ENCODE peak calls at places on chromosomes 11 and 22, in six cellular contexts. Z, T, K, W, X and S are unnamed samples.

GRCh38 chr11:6705905-6706535 is 22.9 kb upstream of the MRPL17 start:
- DNase-seq in Z (peak), T (peak), K (no peak), W (peak), X (peak), S (no peak)

GRCh38 chr22:49760630-49761571 is 66.8 kb downstream of the BRD1 start:
- DNase-seq in Z (no peak), T (no peak), K (no peak), W (no peak), X (no peak), S (no peak)

GRCh38 chr11:68099474-68100405 is 21.4 kb downstream of the CHKA start:
- DNase-seq in Z (peak), T (no peak), K (no peak), W (no peak), X (no peak), S (peak)

GRCh38 chr11:62391642-62392425 is 27.0 kb upstream of the SCGB1A1 start:
- DNase-seq in Z (no peak), T (no peak), K (no peak), W (no peak), X (no peak), S (no peak)

GRCh38 chr11:73213196-73214143 is 4.6 kb upstream of the P2RY2 start:
- DNase-seq in Z (no peak), T (peak), K (no peak), W (no peak), X (no peak), S (no peak)

GRCh38 chr22:33443688-33444087 is 385.5 kb upstream of the SYN3 start:
- DNase-seq in Z (no peak), T (no peak), K (no peak), W (peak), X (no peak), S (no peak)

GRCh38 chr11:60762851-60763691 is 6.4 kb downstream of the MS4A15 start:
- DNase-seq in Z (peak), T (peak), K (no peak), W (no peak), X (no peak), S (no peak)

GRCh38 chr11:17219016-17219415 is 11.2 kb upstream of the PIK3C2A start:
- DNase-seq in Z (no peak), T (no peak), K (no peak), W (no peak), X (no peak), S (no peak)

GRCh38 chr11:96213500-96213899 is 129.5 kb downstream of the MAML2 start:
- DNase-seq in Z (no peak), T (no peak), K (no peak), W (no peak), X (no peak), S (no peak)

GRCh38 chr11:120208012-120208441 is 2.8 kb upstream of the OAF start:
- DNase-seq in Z (peak), T (no peak), K (no peak), W (no peak), X (no peak), S (no peak)

GRCh38 chr11:43515090-43515489 is 156.4 kb downstream of the TTC17 start:
- DNase-seq in Z (no peak), T (peak), K (no peak), W (no peak), X (peak), S (no peak)

GRCh38 chr11:64385953-64386704 is 27.2 kb downstream of the RPS6KA4 start:
- DNase-seq in Z (no peak), T (no peak), K (no peak), W (no peak), X (no peak), S (no peak)

GRCh38 chr22:50302041-50302541 is 5.4 kb downstream of the PLXNB2 start:
- DNase-seq in Z (peak), T (no peak), K (no peak), W (no peak), X (no peak), S (no peak)

GRCh38 chr11:35364101-35364780 is 55.1 kb downstream of the SLC1A2 start:
- DNase-seq in Z (peak), T (peak), K (no peak), W (peak), X (no peak), S (peak)

GRCh38 chr11:118175031-118175531 is 1.4 kb downstream of the SCN2B start:
- DNase-seq in Z (no peak), T (no peak), K (no peak), W (no peak), X (no peak), S (no peak)

GRCh38 chr11:133491680-133492383 is 40.5 kb downstream of the OPCML start:
- DNase-seq in Z (no peak), T (no peak), K (no peak), W (no peak), X (no peak), S (no peak)

GRCh38 chr11:117819096-117820040 is 5.2 kb downstream of the FXYD2 start:
- DNase-seq in Z (peak), T (peak), K (no peak), W (peak), X (peak), S (no peak)

GRCh38 chr22:48795664-48796063 is 1032.0 kb downstream of the BRD1 start:
- DNase-seq in Z (no peak), T (no peak), K (no peak), W (no peak), X (no peak), S (no peak)

GRCh38 chr11:6746086-6746618 is 25.6 kb downstream of the OR2AG2 start:
- DNase-seq in Z (no peak), T (no peak), K (no peak), W (no peak), X (no peak), S (no peak)

GRCh38 chr11:128324051-128324481 is 263.3 kb downstream of the ETS1 start:
- DNase-seq in Z (no peak), T (no peak), K (no peak), W (no peak), X (no peak), S (no peak)

GRCh38 chr11:736431-736830 is 10.8 kb upstream of the TALDO1 start:
- DNase-seq in Z (no peak), T (no peak), K (no peak), W (no peak), X (no peak), S (no peak)

GRCh38 chr11:19510468-19510867 is 202.2 kb upstream of the NAV2 start:
- DNase-seq in Z (no peak), T (no peak), K (no peak), W (no peak), X (no peak), S (no peak)

GRCh38 chr22:50574383-50574755 is 3.9 kb downstream of the CPT1B start:
- DNase-seq in Z (no peak), T (no peak), K (no peak), W (no peak), X (no peak), S (no peak)

GRCh38 chr11:27509953-27510352 is 3.4 kb upstream of the LIN7C start:
- DNase-seq in Z (no peak), T (no peak), K (no peak), W (no peak), X (no peak), S (no peak)

GRCh38 chr22:23222033-23222840 is 41.9 kb downstream of the BCR start:
- DNase-seq in Z (no peak), T (no peak), K (no peak), W (no peak), X (no peak), S (no peak)

GRCh38 chr11:665707-666281 is 28.7 kb downstream of the DRD4 start:
- DNase-seq in Z (peak), T (no peak), K (no peak), W (no peak), X (no peak), S (no peak)

GRCh38 chr11:44366741-44367140 is 56.8 kb upstream of the ALX4 start:
- DNase-seq in Z (no peak), T (no peak), K (no peak), W (no peak), X (no peak), S (no peak)

GRCh38 chr11:33772300-33772699 is 2.0 kb downstream of the FBXO3 start:
- DNase-seq in Z (peak), T (no peak), K (no peak), W (no peak), X (no peak), S (no peak)
- TF ChIP-seq CTCF in Z (no peak), T (no peak), K (no peak), W (no peak), X (no peak), S (no peak)

GRCh38 chr22:22200569-22201184 is 43.9 kb upstream of the VPREB1 start:
- DNase-seq in Z (no peak), T (no peak), K (no peak), W (no peak), X (no peak), S (no peak)

GRCh38 chr22:22199634-22200033 is 45.0 kb upstream of the VPREB1 start:
- DNase-seq in Z (no peak), T (no peak), K (no peak), W (no peak), X (no peak), S (no peak)

GRCh38 chr22:22201925-22202343 is 42.7 kb upstream of the VPREB1 start:
- DNase-seq in Z (no peak), T (no peak), K (no peak), W (no peak), X (no peak), S (no peak)

GRCh38 chr22:22203048-22203971 is 41.3 kb upstream of the VPREB1 start:
- DNase-seq in Z (no peak), T (no peak), K (no peak), W (no peak), X (no peak), S (no peak)

GRCh38 chr22:22201185-22201924 is 43.2 kb upstream of the VPREB1 start:
- DNase-seq in Z (no peak), T (peak), K (peak), W (no peak), X (no peak), S (no peak)
- TF ChIP-seq CTCF in Z (no peak), T (peak), K (no peak), W (no peak), X (peak), S (peak)

GRCh38 chr11:122668562-122669090 is 13.1 kb downstream of the UBASH3B start:
- DNase-seq in Z (no peak), T (no peak), K (no peak), W (peak), X (no peak), S (no peak)

GRCh38 chr11:122672892-122673291 is 17.4 kb downstream of the UBASH3B start:
- DNase-seq in Z (peak), T (no peak), K (no peak), W (no peak), X (no peak), S (peak)

GRCh38 chr11:122670131-122670530 is 14.6 kb downstream of the UBASH3B start:
- DNase-seq in Z (no peak), T (no peak), K (no peak), W (no peak), X (no peak), S (no peak)

GRCh38 chr11:122673706-122674105 is 18.2 kb downstream of the UBASH3B start:
- DNase-seq in Z (no peak), T (no peak), K (no peak), W (no peak), X (no peak), S (no peak)

GRCh38 chr11:122671270-122671906 is 15.9 kb downstream of the UBASH3B start:
- DNase-seq in Z (no peak), T (no peak), K (no peak), W (no peak), X (no peak), S (no peak)
- TF ChIP-seq CTCF in Z (no peak), T (no peak), K (no peak), W (no peak), X (no peak), S (no peak)

GRCh38 chr11:8218840-8219239 is 44.8 kb downstream of the LMO1 start:
- DNase-seq in Z (no peak), T (no peak), K (no peak), W (no peak), X (no peak), S (no peak)
- TF ChIP-seq CTCF in Z (no peak), T (no peak), K (no peak), W (no peak), X (no peak), S (no peak)

DNA sequence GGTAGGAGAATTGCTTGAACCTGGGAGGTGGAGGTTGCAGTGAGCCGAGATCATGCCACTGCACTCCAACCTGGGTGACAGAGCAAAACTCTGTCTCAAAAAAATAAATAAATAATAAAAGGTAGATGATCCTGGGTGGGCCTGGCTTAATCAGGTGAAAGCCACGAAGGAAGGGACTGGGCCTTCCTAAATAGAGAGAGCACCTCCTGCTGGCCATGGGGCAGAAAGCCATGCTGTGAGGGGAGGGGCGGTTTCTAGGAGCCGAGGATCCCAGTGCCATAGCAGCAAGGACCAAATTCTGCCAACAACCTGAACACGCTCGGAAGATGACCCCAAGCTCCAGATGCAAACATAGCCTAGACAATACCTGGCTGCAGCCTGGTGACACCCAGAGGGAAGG is 24.5 kb upstream of the DGKZ start:
- DNase-seq in Z (no peak), T (peak), K (no peak), W (no peak), X (no peak), S (no peak)
- TF ChIP-seq CTCF in Z (peak), T (peak), K (no peak), W (no peak), X (peak), S (no peak)

DNA sequence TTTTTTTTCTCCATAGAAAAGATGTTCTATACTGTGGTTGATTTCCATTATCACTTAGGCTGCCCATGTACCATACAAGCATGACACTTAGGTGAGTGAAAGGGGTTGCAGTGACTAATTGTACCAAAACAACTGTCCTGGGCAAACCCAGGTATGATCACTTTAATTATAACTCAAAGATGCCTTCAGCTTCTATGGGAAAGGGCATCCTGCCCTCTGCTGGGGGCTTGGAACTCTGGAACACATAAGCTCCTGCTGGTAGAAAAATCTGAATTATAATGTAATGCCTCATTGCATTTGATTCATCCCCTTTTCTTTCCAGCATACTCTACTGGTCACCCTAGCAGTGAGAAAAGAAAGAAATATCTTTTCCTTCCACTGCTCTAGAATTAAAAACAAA is 206.3 kb downstream of the DDX10 start:
- DNase-seq in Z (peak), T (peak), K (no peak), W (peak), X (no peak), S (no peak)
- TF ChIP-seq CTCF in Z (peak), T (peak), K (no peak), W (peak), X (peak), S (no peak)

GRCh38 chr22:37633693-37634504 is 5.6 kb upstream of the SH3BP1 start:
- DNase-seq in Z (peak), T (peak), K (no peak), W (peak), X (peak), S (peak)
- TF ChIP-seq CTCF in Z (peak), T (peak), K (no peak), W (peak), X (no peak), S (no peak)